ENCODE peak calls at places on chromosomes 16 and 17, in six cellular contexts. L, X, U, Q, E and W are unnamed samples.
A peak's percentile ranks its signal among the peaks of the same experiment; 100 is the strongest.

GRCh38 chr16:21626659-21627277 is 25.6 kb downstream of the IGSF6 start:
- DNase-seq in L (peak; percentile 97), X (no peak), U (peak; percentile 83), E (no peak), Q (peak; percentile 7), W (peak; percentile 49)

GRCh38 chr16:19843371-19843770 is 41.3 kb downstream of the GPRC5B start:
- DNase-seq in U (no peak), E (no peak), Q (no peak), L (peak; percentile 49), X (no peak), W (no peak)

GRCh38 chr17:47423406-47424295 is 99.9 kb downstream of the EFCAB13 start:
- DNase-seq in U (peak; percentile 76), Q (no peak), E (no peak), X (no peak), L (no peak), W (no peak)

GRCh38 chr17:78645421-78646295 is 68.5 kb upstream of the DNAH17 start:
- DNase-seq in L (no peak), E (peak; percentile 76), X (peak; percentile 22), U (peak; percentile 18), Q (no peak), W (no peak)

GRCh38 chr17:79192503-79193500 is 118.2 kb downstream of the ENGASE start:
- DNase-seq in E (no peak), X (no peak), Q (no peak), U (no peak), L (peak; percentile 7), W (peak; percentile 49)

GRCh38 chr16:57098188-57098841 is 5.9 kb downstream of the CPNE2 start:
- DNase-seq in L (no peak), E (no peak), X (no peak), Q (no peak), U (no peak), W (no peak)

GRCh38 chr17:74938194-74938950 is 2.7 kb downstream of the OTOP3 start:
- DNase-seq in E (no peak), X (no peak), U (no peak), Q (no peak), L (no peak), W (no peak)

GRCh38 chr16:75105306-75106061 is 11.1 kb downstream of the LDHD start:
- DNase-seq in E (no peak), U (peak; percentile 84), L (no peak), X (peak; percentile 71), Q (no peak), W (peak; percentile 60)

GRCh38 chr16:25106567-25107465 is 4.7 kb upstream of the LCMT1 start:
- DNase-seq in Q (peak; percentile 53), L (peak; percentile 86), E (no peak), X (peak; percentile 96), U (peak; percentile 96), W (no peak)

GRCh38 chr17:62819511-62820221 is 11.6 kb upstream of the MARCHF10 start:
- DNase-seq in X (no peak), E (no peak), L (peak; percentile 97), U (peak; percentile 56), Q (no peak), W (no peak)

GRCh38 chr17:31696184-31696602 is 162.9 kb downstream of the COPRS start:
- DNase-seq in E (no peak), Q (no peak), X (peak; percentile 8), U (peak; percentile 90), L (peak; percentile 98), W (no peak)

GRCh38 chr17:77771998-77772397 is 186.5 kb upstream of the TNRC6C start:
- DNase-seq in L (no peak), E (no peak), X (no peak), Q (no peak), U (peak; percentile 51), W (no peak)

GRCh38 chr17:78429618-78429995 is 51.2 kb downstream of the PGS1 start:
- DNase-seq in X (no peak), E (no peak), U (no peak), Q (no peak), L (no peak), W (no peak)

GRCh38 chr17:80872999-80873951 is 118.4 kb upstream of the CHMP6 start:
- DNase-seq in Q (no peak), X (peak; percentile 58), U (no peak), L (peak; percentile 62), E (no peak), W (no peak)

GRCh38 chr16:3195975-3196374 is 8.0 kb downstream of the OR1F1 start:
- DNase-seq in L (no peak), U (no peak), X (no peak), E (no peak), Q (no peak), W (no peak)

GRCh38 chr16:51674615-51675014 is 523.5 kb upstream of the SALL1 start:
- DNase-seq in Q (no peak), X (no peak), L (no peak), U (no peak), E (no peak), W (no peak)

GRCh38 chr16:5415123-5415522 is 317.5 kb upstream of the EEF2KMT start:
- DNase-seq in L (no peak), Q (no peak), U (no peak), X (no peak), E (no peak), W (no peak)

GRCh38 chr16:85246973-85247372 is 134.7 kb upstream of the CIBAR2 start:
- DNase-seq in Q (no peak), E (no peak), L (no peak), U (no peak), X (no peak), W (no peak)

GRCh38 chr17:80650751-80651173 is 106.1 kb downstream of the RPTOR start:
- DNase-seq in U (no peak), E (no peak), X (no peak), L (no peak), Q (no peak), W (no peak)

GRCh38 chr16:47374629-47375028 is 86.2 kb downstream of the ITFG1 start:
- DNase-seq in U (no peak), X (no peak), E (no peak), L (no peak), Q (no peak), W (no peak)

GRCh38 chr17:888998-889401 is 90.6 kb downstream of the NXN start:
- DNase-seq in E (no peak), X (no peak), L (no peak), Q (no peak), U (no peak), W (peak; percentile 74)

GRCh38 chr16:48082516-48082915 is 73.3 kb downstream of the ABCC12 start:
- DNase-seq in X (no peak), U (no peak), Q (no peak), E (no peak), L (peak; percentile 42), W (no peak)

GRCh38 chr17:39143552-39144093 is 7.8 kb downstream of the PLXDC1 start:
- DNase-seq in Q (no peak), U (peak; percentile 74), E (no peak), L (no peak), X (no peak), W (no peak)

GRCh38 chr16:15035163-15035729 is 20.6 kb downstream of the NTAN1 start:
- DNase-seq in X (no peak), Q (no peak), E (no peak), L (no peak), U (no peak), W (no peak)

GRCh38 chr16:740764-741505 is at the start of gene CIAO3:
- DNase-seq in L (peak; percentile 85), X (peak; percentile 75), U (peak; percentile 99), Q (peak; percentile 85), E (peak; percentile 65), W (peak; percentile 89)

GRCh38 chr16:66004706-66005105 is 361.8 kb upstream of the CDH5 start:
- DNase-seq in U (no peak), Q (no peak), E (no peak), X (no peak), L (no peak), W (no peak)

GRCh38 chr16:85246473-85246872 is 134.2 kb upstream of the CIBAR2 start:
- DNase-seq in E (no peak), X (no peak), U (peak; percentile 82), Q (no peak), L (no peak), W (no peak)

GRCh38 chr17:45092932-45093430 is 31.9 kb downstream of the NMT1 start:
- DNase-seq in Q (no peak), E (no peak), L (peak; percentile 98), U (no peak), X (peak; percentile 92), W (no peak)

GRCh38 chr16:20763461-20764232 is at the start of gene ACSM3:
- DNase-seq in L (peak; percentile 75), U (peak; percentile 13), Q (no peak), E (peak; percentile 84), X (no peak), W (peak; percentile 53)

GRCh38 chr17:77233635-77234334 is 93.0 kb downstream of the SEC14L1 start:
- DNase-seq in Q (no peak), L (peak; percentile 72), U (no peak), X (no peak), E (peak; percentile 81), W (no peak)

GRCh38 chr17:27343972-27344607 is 50.2 kb downstream of the WSB1 start:
- DNase-seq in E (no peak), Q (peak; percentile 79), L (no peak), U (no peak), X (no peak), W (no peak)

GRCh38 chr17:8744086-8744781 is 402 bp downstream of the CCDC42 start:
- DNase-seq in U (no peak), E (no peak), X (no peak), Q (no peak), L (no peak), W (no peak)